ENCODE peak calls at places on chromosomes 3 and 15, in seven cellular contexts. Y is cardiac fibroblast, O is lower lobe of right lung, D is HFF-Myc, X is endothelial cell of umbilical vein, P is heart right ventricle, Z is right atrium auricular region. E is an unnamed sample.

GRCh38 chr3:63869929-63870328 is 6.3 kb downstream of the ATXN7 start:
- DNase-seq in O (no peak), Y (peak), X (no peak), Z (no peak), D (no peak), P (no peak), E (no peak)

GRCh38 chr15:60134609-60135008 is 130.5 kb downstream of the FOXB1 start:
- DNase-seq in Z (no peak), P (no peak), D (no peak), Y (no peak), X (no peak), O (no peak), E (no peak)

GRCh38 chr15:77004189-77004588 is 9.3 kb downstream of the PSTPIP1 start:
- DNase-seq in Y (no peak), D (no peak), P (peak), O (peak), Z (peak), X (no peak), E (no peak)

GRCh38 chr3:107543666-107544065 is 20.9 kb downstream of the BBX start:
- DNase-seq in Z (no peak), D (no peak), Y (peak), P (no peak), O (no peak), X (peak), E (no peak)

GRCh38 chr3:184907941-184908649 is 96.1 kb downstream of the VPS8 start:
- DNase-seq in P (no peak), Y (no peak), X (no peak), Z (peak), D (no peak), O (no peak), E (no peak)

GRCh38 chr15:75666823-75667501 is 19.2 kb downstream of the SNX33 start:
- DNase-seq in Z (peak), Y (peak), X (peak), P (peak), D (peak), O (peak), E (no peak)

GRCh38 chr3:184305577-184305976 is 6.5 kb downstream of the PSMD2 start:
- DNase-seq in Y (peak), D (no peak), O (no peak), P (no peak), Z (no peak), X (peak), E (no peak)

GRCh38 chr3:12759097-12759679 is at the start of gene TMEM40:
- DNase-seq in P (no peak), D (no peak), O (no peak), X (no peak), Z (no peak), Y (no peak), E (no peak)

GRCh38 chr15:88533376-88533775 is 13.1 kb downstream of the DET1 start:
- DNase-seq in X (no peak), D (no peak), P (no peak), Y (no peak), O (no peak), Z (no peak), E (no peak)

GRCh38 chr3:141331370-141332318 is 36.7 kb upstream of the ZBTB38 start:
- DNase-seq in O (no peak), Z (peak), X (peak), P (peak), Y (peak), D (peak), E (peak)

GRCh38 chr3:70471464-70472342 is 159.3 kb upstream of the MDFIC2 start:
- DNase-seq in D (no peak), Z (no peak), P (no peak), Y (no peak), O (no peak), X (no peak), E (no peak)

GRCh38 chr15:31173790-31174450 is 72.4 kb upstream of the TRPM1 start:
- DNase-seq in Y (no peak), P (no peak), D (no peak), Z (peak), X (no peak), O (no peak), E (no peak)

GRCh38 chr3:142117052-142117451 is 32.3 kb downstream of the TFDP2 start:
- DNase-seq in Y (peak), D (no peak), Z (no peak), O (no peak), X (no peak), P (no peak), E (no peak)

GRCh38 chr3:132396255-132396654 is 21.0 kb upstream of the DNAJC13 start:
- DNase-seq in Z (no peak), O (no peak), X (no peak), D (no peak), Y (no peak), P (no peak), E (no peak)

GRCh38 chr3:108132727-108133373 is 42.0 kb upstream of the CD47 start:
- DNase-seq in Y (peak), X (peak), O (no peak), Z (no peak), D (no peak), P (no peak), E (no peak)

GRCh38 chr3:119184808-119185690 is 11.7 kb downstream of the UPK1B start:
- DNase-seq in P (no peak), X (no peak), Y (peak), O (no peak), D (no peak), Z (no peak), E (no peak)

GRCh38 chr3:61901481-61901880 is 340.1 kb downstream of the PTPRG start:
- DNase-seq in P (no peak), D (no peak), O (no peak), X (no peak), Z (no peak), Y (no peak), E (no peak)

GRCh38 chr15:40932625-40933519 is 3.7 kb downstream of the DLL4 start:
- DNase-seq in D (no peak), P (no peak), O (no peak), X (no peak), Y (no peak), Z (no peak), E (no peak)

GRCh38 chr3:45333549-45333948 is 54.8 kb upstream of the LARS2 start:
- DNase-seq in O (no peak), D (no peak), X (no peak), Z (no peak), Y (peak), P (no peak), E (no peak)

GRCh38 chr15:66369773-66370651 is 13.5 kb upstream of the TIPIN start:
- DNase-seq in P (no peak), X (peak), Z (no peak), O (no peak), D (no peak), Y (peak), E (no peak)

GRCh38 chr15:90001062-90001682 is at the start of gene ZNF710:
- DNase-seq in Z (no peak), P (peak), O (peak), X (peak), D (no peak), Y (peak), E (peak)

GRCh38 chr15:68407141-68407885 is 24.6 kb downstream of the ITGA11 start:
- DNase-seq in D (no peak), Y (no peak), Z (peak), P (no peak), X (no peak), O (no peak), E (peak)

GRCh38 chr3:55522077-55522476 is 35.0 kb upstream of the WNT5A start:
- DNase-seq in X (no peak), O (no peak), P (no peak), Z (no peak), D (no peak), Y (no peak), E (no peak)

GRCh38 chr3:141659821-141660597 is 78.1 kb upstream of the RNF7 start:
- DNase-seq in Y (peak), P (peak), X (peak), D (no peak), Z (no peak), O (peak), E (no peak)

GRCh38 chr3:141625506-141625905 is 112.6 kb upstream of the RNF7 start:
- DNase-seq in P (no peak), Z (no peak), X (no peak), D (no peak), O (no peak), Y (peak), E (no peak)

GRCh38 chr3:126463521-126463920 is 12.2 kb downstream of the ZXDC start:
- DNase-seq in D (no peak), Z (no peak), P (no peak), Y (no peak), X (no peak), O (no peak), E (no peak)

GRCh38 chr15:43524254-43524847 is 6.9 kb downstream of the MAP1A start:
- DNase-seq in P (no peak), X (no peak), O (no peak), Z (no peak), Y (no peak), D (no peak), E (no peak)

GRCh38 chr3:87949189-87949878 is 109.5 kb downstream of the CGGBP1 start:
- DNase-seq in P (no peak), X (no peak), D (no peak), Y (no peak), Z (no peak), O (no peak), E (no peak)

GRCh38 chr3:85081191-85081895 is 122.6 kb downstream of the CADM2 start:
- DNase-seq in Z (no peak), D (no peak), X (no peak), Y (peak), O (no peak), P (no peak), E (no peak)

GRCh38 chr3:194072097-194072428 is 63.9 kb upstream of the HES1 start:
- DNase-seq in P (no peak), O (no peak), Y (no peak), X (no peak), D (no peak), Z (no peak), E (no peak)

GRCh38 chr15:89121414-89121813 is 33.2 kb downstream of the ABHD2 start:
- DNase-seq in Y (peak), P (no peak), O (no peak), Z (no peak), D (no peak), X (no peak), E (no peak)

GRCh38 chr3:159761377-159761776 is 227.3 kb upstream of the IL12A start:
- DNase-seq in D (no peak), O (no peak), Y (peak), Z (no peak), X (peak), P (peak), E (no peak)

GRCh38 chr3:188635258-188636038 is 481.5 kb downstream of the LPP start:
- DNase-seq in P (no peak), O (no peak), X (no peak), Y (no peak), Z (no peak), D (no peak), E (no peak)

GRCh38 chr3:106004841-106005240 is 136.0 kb upstream of the CBLB start:
- DNase-seq in D (no peak), Y (no peak), Z (no peak), X (no peak), O (no peak), P (no peak), E (no peak)

GRCh38 chr3:194330579-194330978 is 20.5 kb downstream of the CPN2 start:
- DNase-seq in P (peak), X (no peak), O (peak), Z (no peak), D (no peak), Y (peak), E (no peak)

GRCh38 chr3:8638994-8639393 is 5.6 kb downstream of the SSUH2 start:
- DNase-seq in P (peak), Z (no peak), Y (no peak), D (no peak), O (no peak), X (no peak), E (no peak)

GRCh38 chr3:190076601-190077444 is 43.9 kb downstream of the P3H2 start:
- DNase-seq in P (no peak), Y (peak), D (peak), Z (no peak), O (no peak), X (peak), E (no peak)

GRCh38 chr3:131033480-131034080 is 6.9 kb downstream of the NEK11 start:
- DNase-seq in X (peak), D (peak), Y (peak), Z (no peak), P (no peak), O (no peak), E (no peak)

GRCh38 chr3:132822837-132823236 is 100.6 kb upstream of the NPHP3 start:
- DNase-seq in O (no peak), Z (no peak), X (no peak), Y (no peak), D (no peak), P (no peak), E (no peak)

DNA sequence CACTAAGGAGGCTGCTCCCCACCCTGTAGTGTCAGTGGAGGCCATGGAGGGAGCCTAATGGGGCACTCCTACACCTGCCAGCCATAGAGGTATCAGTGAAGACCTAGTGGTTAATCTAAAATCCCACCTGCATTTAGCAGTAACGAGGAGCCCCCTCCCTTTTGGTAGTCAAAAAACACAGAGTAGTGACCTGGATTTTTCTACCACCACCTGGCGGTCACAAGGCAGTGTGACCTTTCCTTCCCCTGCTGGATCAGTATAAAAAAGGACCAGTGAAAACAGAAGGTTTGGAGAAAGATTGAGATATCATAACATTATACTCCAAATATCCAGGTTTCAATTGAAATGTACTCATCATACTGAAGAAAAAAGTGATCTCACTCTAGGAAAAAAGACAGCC is 241.2 kb downstream of the PYDC2 start:
- DNase-seq in Y (no peak), P (no peak), O (no peak), D (no peak), Z (no peak), X (no peak), E (no peak)
- TF ChIP-seq CTCF in Y (no peak), P (no peak), O (no peak), D (no peak), Z (no peak), X (no peak), E (no peak)

GRCh38 chr3:149528344-149528657 is 53.8 kb downstream of the TM4SF4 start:
- DNase-seq in O (no peak), Z (no peak), X (peak), Y (no peak), P (no peak), D (no peak), E (no peak)

GRCh38 chr3:149523899-149524298 is 49.4 kb downstream of the TM4SF4 start:
- DNase-seq in X (no peak), Z (no peak), D (no peak), Y (no peak), O (no peak), P (no peak), E (no peak)

GRCh38 chr3:149532463-149533180 is 58.1 kb downstream of the TM4SF4 start:
- DNase-seq in D (no peak), Z (no peak), O (no peak), P (no peak), Y (no peak), X (peak), E (no peak)

GRCh38 chr3:149529099-149529498 is 54.6 kb downstream of the TM4SF4 start:
- DNase-seq in Z (no peak), X (no peak), P (no peak), O (no peak), D (no peak), Y (no peak), E (no peak)

GRCh38 chr3:149527531-149528343 is 53.2 kb downstream of the TM4SF4 start:
- DNase-seq in Y (peak), D (no peak), P (peak), X (peak), O (peak), Z (no peak), E (no peak)
- TF ChIP-seq CTCF in Y (peak), D (peak), P (peak), X (peak), O (peak), Z (no peak), E (no peak)

GRCh38 chr3:170437151-170437550 is 18.5 kb downstream of the CLDN11 start:
- DNase-seq in Z (no peak), P (no peak), D (no peak), Y (no peak), O (no peak), X (no peak), E (no peak)

GRCh38 chr3:170438836-170439235 is 20.2 kb downstream of the CLDN11 start:
- DNase-seq in Y (no peak), X (no peak), D (no peak), O (no peak), Z (no peak), P (no peak), E (no peak)

GRCh38 chr3:170440346-170440745 is 21.7 kb downstream of the CLDN11 start:
- DNase-seq in O (no peak), X (peak), D (no peak), Z (no peak), P (no peak), Y (peak), E (no peak)

GRCh38 chr3:170436697-170437096 is 18.0 kb downstream of the CLDN11 start:
- DNase-seq in X (no peak), Z (no peak), O (no peak), P (no peak), Y (no peak), D (no peak), E (no peak)

GRCh38 chr3:170437696-170438407 is 19.2 kb downstream of the CLDN11 start:
- DNase-seq in O (no peak), X (no peak), P (no peak), D (no peak), Y (no peak), Z (no peak), E (no peak)
- TF ChIP-seq CTCF in O (no peak), X (no peak), P (no peak), D (no peak), Y (no peak), Z (no peak), E (no peak)

DNA sequence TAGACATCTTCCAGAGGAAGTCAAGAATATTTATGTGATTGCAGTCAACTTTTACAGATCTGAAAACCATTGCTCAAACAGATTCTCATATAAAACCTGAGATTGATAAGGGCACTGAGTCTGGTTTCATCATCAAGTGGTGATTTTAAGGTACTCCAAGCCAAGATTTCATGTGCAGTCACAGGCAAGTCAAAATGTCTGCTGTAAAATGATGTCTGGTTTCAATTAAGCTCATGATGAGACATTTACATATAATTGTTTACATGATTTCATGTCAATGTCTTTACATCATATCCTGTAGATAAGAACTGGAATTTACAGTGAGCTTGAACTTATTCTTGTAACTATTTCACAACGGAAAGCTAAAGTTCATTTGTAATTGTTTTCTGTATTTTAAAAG is 1215.5 kb downstream of the ROBO2 start:
- DNase-seq in Z (no peak), Y (peak), P (no peak), X (peak), D (peak), O (no peak), E (no peak)
- TF ChIP-seq CTCF in Z (no peak), Y (no peak), P (no peak), X (no peak), D (no peak), O (no peak), E (no peak)

GRCh38 chr15:26635105-26635504 is 137.8 kb downstream of the GABRB3 start:
- DNase-seq in X (no peak), D (no peak), Z (no peak), Y (no peak), O (no peak), P (no peak), E (no peak)

GRCh38 chr15:26631894-26632293 is 141.0 kb downstream of the GABRB3 start:
- DNase-seq in D (no peak), O (no peak), Z (no peak), Y (no peak), X (no peak), P (no peak), E (no peak)

GRCh38 chr15:26632500-26632899 is 140.4 kb downstream of the GABRB3 start:
- DNase-seq in X (no peak), P (no peak), O (no peak), Z (no peak), D (no peak), Y (no peak), E (no peak)

GRCh38 chr15:26630857-26631256 is 142.0 kb downstream of the GABRB3 start:
- DNase-seq in Z (no peak), P (no peak), X (no peak), Y (no peak), D (no peak), O (no peak), E (no peak)

GRCh38 chr15:26634319-26634718 is 138.5 kb downstream of the GABRB3 start:
- DNase-seq in Y (no peak), Z (no peak), D (no peak), O (no peak), P (no peak), X (no peak), E (no peak)
- TF ChIP-seq CTCF in Y (no peak), Z (no peak), D (no peak), O (no peak), P (no peak), X (no peak), E (no peak)

GRCh38 chr3:166351461-166351860 is 514.2 kb upstream of the BCHE start:
- DNase-seq in P (no peak), X (no peak), D (no peak), O (no peak), Y (no peak), Z (no peak), E (no peak)
- TF ChIP-seq CTCF in P (no peak), X (no peak), D (no peak), O (no peak), Y (no peak), Z (no peak), E (no peak)

GRCh38 chr3:49642708-49643145 is 31.4 kb upstream of the APEH start:
- DNase-seq in O (no peak), D (no peak), P (no peak), Y (no peak), Z (no peak), X (no peak), E (no peak)

GRCh38 chr3:49647741-49648140 is 26.4 kb upstream of the APEH start:
- DNase-seq in X (no peak), D (no peak), P (peak), O (no peak), Z (no peak), Y (no peak), E (no peak)

GRCh38 chr3:49641921-49642707 is 32.0 kb upstream of the APEH start:
- DNase-seq in Z (no peak), D (no peak), Y (no peak), O (no peak), P (no peak), X (no peak), E (no peak)

GRCh38 chr3:49646236-49646635 is 27.9 kb upstream of the APEH start:
- DNase-seq in X (no peak), D (no peak), Z (no peak), O (no peak), P (no peak), Y (no peak), E (no peak)

DNA sequence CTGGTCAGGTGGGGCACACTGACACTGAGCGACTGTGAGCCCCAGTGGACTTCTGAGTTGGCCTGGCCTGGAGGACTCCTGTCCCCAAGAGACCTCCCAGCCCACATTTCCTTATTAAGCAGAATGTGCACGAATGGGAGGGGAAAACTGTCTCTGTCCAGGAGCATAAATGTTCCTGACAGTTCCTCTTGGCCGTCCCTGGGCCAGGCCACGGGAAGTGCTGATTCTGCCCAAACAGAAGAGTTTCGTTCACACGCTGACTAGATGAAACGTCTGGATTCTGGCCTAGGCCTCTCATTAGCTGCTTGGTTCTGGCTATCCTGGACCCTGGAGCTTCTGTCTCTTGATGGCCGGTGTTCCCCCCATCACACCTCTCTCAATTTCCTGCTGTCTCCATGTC is 29.5 kb upstream of the APEH start:
- DNase-seq in Y (no peak), X (no peak), P (no peak), D (no peak), O (no peak), Z (no peak), E (no peak)
- TF ChIP-seq CTCF in Y (no peak), X (no peak), P (no peak), D (no peak), O (no peak), Z (no peak), E (no peak)